ENCODE peak calls at places on chromosomes 6 and 20, in eight cellular contexts. K is cardiac fibroblast, O is fibroblast of the aortic adventitia, X is GM23338, I is fibroblast of mammary gland, M is osteoblast, B is astrocyte of the cerebellum, Y is thoracic aorta. H is an unnamed sample.
A peak's percentile ranks its signal among the peaks of the same experiment; 100 is the strongest.

GRCh38 chr20:1341561-1342265 is 12.8 kb upstream of the SDCBP2 start:
- DNase-seq in K (peak; percentile 77), O (peak; percentile 64), X (no peak), I (peak; percentile 75), M (peak; percentile 60), B (no peak), Y (no peak), H (no peak)

GRCh38 chr6:130303436-130303835 is 62.4 kb upstream of the TMEM200A start:
- DNase-seq in K (peak; percentile 53), O (peak; percentile 89), X (no peak), I (peak; percentile 74), M (no peak), B (peak; percentile 37), Y (no peak), H (no peak)

GRCh38 chr6:4901256-4902061 is 102.4 kb downstream of the RPP40 start:
- DNase-seq in K (no peak), O (no peak), X (no peak), I (no peak), M (no peak), B (no peak), Y (no peak), H (no peak)

GRCh38 chr6:21188505-21189223 is 404.9 kb upstream of the SOX4 start:
- DNase-seq in K (no peak), O (no peak), X (no peak), I (no peak), M (no peak), B (no peak), Y (no peak), H (no peak)

GRCh38 chr20:62953839-62954703 is 1.6 kb downstream of the SLC17A9 start:
- DNase-seq in K (peak; percentile 77), O (peak; percentile 77), X (peak; percentile 77), I (peak; percentile 81), M (peak; percentile 97), B (no peak), Y (peak; percentile 43), H (peak; percentile 12)

GRCh38 chr20:33377366-33377765 is 24.0 kb downstream of the CDK5RAP1 start:
- DNase-seq in K (no peak), O (no peak), X (no peak), I (no peak), M (no peak), B (no peak), Y (no peak), H (no peak)

GRCh38 chr6:83853178-83853967 is at the start of gene RIPPLY2:
- DNase-seq in K (peak; percentile 55), O (peak; percentile 12), X (peak; percentile 81), I (peak; percentile 50), M (peak; percentile 61), B (no peak), Y (no peak), H (no peak)

GRCh38 chr6:156953478-156954146 is 176.4 kb downstream of the ARID1B start:
- DNase-seq in K (peak; percentile 99), O (peak; percentile 98), X (peak; percentile 84), I (peak; percentile 97), M (peak; percentile 96), B (peak; percentile 96), Y (no peak), H (peak; percentile 93)

GRCh38 chr6:119880840-119881239 is 531.3 kb upstream of the MAN1A1 start:
- DNase-seq in K (no peak), O (no peak), X (no peak), I (peak; percentile 40), M (no peak), B (no peak), Y (no peak), H (no peak)

GRCh38 chr6:28802417-28803336 is 121.1 kb downstream of the TRIM27 start:
- DNase-seq in K (peak; percentile 86), O (peak; percentile 33), X (peak; percentile 68), I (peak; percentile 80), M (peak; percentile 80), B (no peak), Y (no peak), H (no peak)

GRCh38 chr6:15793288-15793687 is 130.5 kb upstream of the DTNBP1 start:
- DNase-seq in K (no peak), O (peak; percentile 16), X (no peak), I (peak; percentile 11), M (no peak), B (no peak), Y (no peak), H (no peak)

GRCh38 chr20:44990957-44991356 is 24.6 kb downstream of the STK4 start:
- DNase-seq in K (no peak), O (no peak), X (no peak), I (no peak), M (no peak), B (no peak), Y (no peak), H (no peak)

GRCh38 chr20:58447733-58448391 is 58.8 kb downstream of the VAPB start:
- DNase-seq in K (peak; percentile 72), O (peak; percentile 62), X (peak; percentile 89), I (peak; percentile 62), M (peak; percentile 45), B (peak; percentile 28), Y (no peak), H (no peak)

GRCh38 chr6:16318538-16318937 is 80.2 kb downstream of the GMPR start:
- DNase-seq in K (peak; percentile 85), O (peak; percentile 90), X (no peak), I (peak; percentile 90), M (peak; percentile 95), B (peak; percentile 78), Y (peak; percentile 59), H (no peak)

GRCh38 chr6:107458687-107459282 is 579 bp downstream of the PDSS2 start:
- DNase-seq in K (peak; percentile 27), O (peak; percentile 34), X (peak; percentile 47), I (peak; percentile 26), M (peak; percentile 71), B (no peak), Y (no peak), H (no peak)

GRCh38 chr6:21393426-21394165 is 200.0 kb upstream of the SOX4 start:
- DNase-seq in K (no peak), O (no peak), X (no peak), I (no peak), M (peak; percentile 27), B (no peak), Y (no peak), H (no peak)

GRCh38 chr20:23152902-23153301 is 66.8 kb upstream of the CD93 start:
- DNase-seq in K (no peak), O (no peak), X (no peak), I (no peak), M (no peak), B (no peak), Y (no peak), H (no peak)

GRCh38 chr6:167551634-167552630 is 227.0 kb downstream of the TTLL2 start:
- DNase-seq in K (no peak), O (no peak), X (no peak), I (no peak), M (no peak), B (no peak), Y (no peak), H (no peak)

GRCh38 chr6:54516331-54516730 is 208.1 kb downstream of the TINAG start:
- DNase-seq in K (no peak), O (no peak), X (no peak), I (no peak), M (no peak), B (no peak), Y (no peak), H (no peak)

GRCh38 chr6:36829919-36830544 is 9.2 kb downstream of the CPNE5 start:
- DNase-seq in K (no peak), O (peak; percentile 86), X (no peak), I (peak; percentile 52), M (peak; percentile 71), B (peak; percentile 80), Y (no peak), H (peak; percentile 74)

GRCh38 chr20:58102744-58103516 is 125.5 kb downstream of the ANKRD60 start:
- DNase-seq in K (no peak), O (no peak), X (no peak), I (peak; percentile 35), M (no peak), B (no peak), Y (no peak), H (no peak)

GRCh38 chr6:38688579-38689087 is 14.3 kb downstream of the GLO1 start:
- DNase-seq in K (no peak), O (no peak), X (peak; percentile 41), I (no peak), M (no peak), B (no peak), Y (no peak), H (no peak)
- TF ChIP-seq CTCF in K (no peak), O (no peak), X (no peak), I (no peak), M (no peak), B (no peak), Y (no peak), H (no peak)

GRCh38 chr6:125341460-125341859 is 39.7 kb upstream of the HDDC2 start:
- DNase-seq in K (no peak), O (no peak), X (no peak), I (no peak), M (no peak), B (no peak), Y (no peak), H (no peak)

GRCh38 chr6:125340946-125341345 is 39.2 kb upstream of the HDDC2 start:
- DNase-seq in K (no peak), O (no peak), X (no peak), I (no peak), M (no peak), B (no peak), Y (no peak), H (no peak)

GRCh38 chr6:125338381-125338780 is 36.6 kb upstream of the HDDC2 start:
- DNase-seq in K (no peak), O (no peak), X (no peak), I (no peak), M (no peak), B (no peak), Y (no peak), H (no peak)

DNA sequence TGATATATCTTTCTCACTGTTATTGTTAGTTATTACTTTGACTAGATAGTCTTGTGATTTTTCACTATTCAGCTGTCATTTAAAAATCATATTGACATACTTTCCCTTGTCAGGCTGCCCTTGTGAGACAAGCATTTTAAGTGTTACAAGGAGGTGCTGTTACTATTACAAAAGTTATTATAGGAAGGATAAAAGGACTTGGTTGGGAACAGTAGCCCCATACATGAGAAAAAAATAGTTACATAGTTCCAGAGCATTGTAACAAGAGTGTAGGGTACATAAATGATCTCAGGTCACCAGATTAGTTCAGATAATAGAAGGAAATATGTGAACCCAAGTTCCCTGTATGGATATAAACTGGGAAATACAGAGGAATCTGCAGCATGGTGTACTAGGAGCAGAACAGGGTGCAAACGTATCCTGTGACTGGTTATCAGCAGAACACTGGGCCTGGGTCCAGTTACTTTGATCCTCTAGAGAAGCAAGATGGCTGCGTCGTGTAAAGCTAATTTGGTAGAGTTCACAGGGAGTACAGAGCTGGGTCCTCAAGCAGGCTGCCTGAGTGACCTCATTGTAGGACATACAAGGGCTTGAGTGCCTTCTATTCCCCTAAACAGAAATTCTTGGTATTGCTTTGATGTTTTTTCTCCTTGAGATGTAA is 38.5 kb upstream of the HDDC2 start:
- DNase-seq in K (no peak), O (no peak), X (no peak), I (no peak), M (no peak), B (no peak), Y (no peak), H (no peak)
- H3K4me3 ChIP-seq in K (no peak overlapping the region), O (no peak overlapping the region), X (no peak overlapping the region), I (no peak overlapping the region), M (no peak overlapping the region), B (no peak overlapping the region), Y (no peak overlapping the region), H (no peak overlapping the region)

GRCh38 chr6:14210663-14211595 is 93.4 kb downstream of the CD83 start:
- DNase-seq in K (peak; percentile 85), O (peak; percentile 83), X (peak; percentile 91), I (peak; percentile 85), M (peak; percentile 100), B (peak; percentile 63), Y (peak; percentile 47), H (peak; percentile 52)
- TF ChIP-seq CTCF in K (peak; percentile 19), O (peak; percentile 53), X (peak; percentile 37), I (no peak), M (peak; percentile 47), B (peak; percentile 40), Y (peak; percentile 54), H (peak; percentile 33)

GRCh38 chr6:150090328-150090727 is 21.4 kb upstream of the ULBP3 start:
- DNase-seq in K (no peak), O (no peak), X (no peak), I (no peak), M (no peak), B (no peak), Y (no peak), H (no peak)
- H3K4me3 ChIP-seq in K (no peak overlapping the region), O (no peak overlapping the region), X (no peak overlapping the region), I (no peak overlapping the region), M (no peak overlapping the region), B (no peak overlapping the region), Y (no peak overlapping the region), H (no peak overlapping the region)